ENCODE peak calls at places on chromosome 19, in seven cellular contexts. W is IMR-90, J is SK-N-SH, F is H1, I is K562, U is HepG2, Z is GM12878. Q is an unnamed sample. For H3K36me3, the result is how much of the 10 kb centered on the place peaks cover.

GRCh38 chr19:21850636-21851255 is 14.8 kb upstream of the ZNF43 start:
- DNase-seq in U (no peak), W (no peak), J (no peak), Z (no peak), F (no peak), I (no peak), Q (no peak)

GRCh38 chr19:33280351-33280921 is 21.9 kb downstream of the CEBPA start:
- DNase-seq in J (no peak), W (no peak), F (no peak), Z (peak), U (no peak), I (no peak), Q (no peak)

GRCh38 chr19:55473613-55474012 is 2.8 kb upstream of the ZNF628 start:
- DNase-seq in J (no peak), I (no peak), Z (no peak), F (no peak), U (no peak), W (no peak), Q (no peak)

GRCh38 chr19:47598407-47599349 is 10.3 kb upstream of the BICRA start:
- DNase-seq in W (peak), I (no peak), Z (no peak), U (peak), F (peak), J (no peak), Q (peak)

GRCh38 chr19:39341122-39341719 is 1.0 kb upstream of the SAMD4B start:
- DNase-seq in U (no peak), F (no peak), J (peak), I (peak), W (no peak), Z (no peak), Q (no peak)

GRCh38 chr19:44764975-44765948 is 12.4 kb upstream of the CBLC start:
- DNase-seq in W (no peak), U (peak), F (no peak), Z (no peak), I (no peak), J (no peak), Q (no peak)

GRCh38 chr19:11288349-11288748 is 7.6 kb upstream of the TSPAN16 start:
- DNase-seq in I (peak), J (peak), F (no peak), W (peak), U (no peak), Z (no peak), Q (no peak)

GRCh38 chr19:3366104-3366760 is at the start of gene NFIC:
- DNase-seq in F (no peak), I (peak), U (no peak), Z (no peak), W (peak), J (peak), Q (peak)

GRCh38 chr19:46226438-46226973 is 3.0 kb upstream of the IGFL1 start:
- DNase-seq in J (no peak), I (no peak), Z (no peak), U (no peak), F (no peak), W (no peak), Q (no peak)

GRCh38 chr19:3029070-3029923 is at the start of gene TLE2:
- DNase-seq in W (no peak), F (no peak), Z (no peak), J (peak), U (no peak), I (no peak), Q (no peak)

GRCh38 chr19:16559896-16560295 is 12.3 kb downstream of the SLC35E1 start:
- DNase-seq in J (no peak), U (no peak), Z (no peak), W (no peak), F (no peak), I (no peak), Q (no peak)

GRCh38 chr19:16562608-16563025 is 9.6 kb downstream of the SLC35E1 start:
- DNase-seq in U (no peak), Z (no peak), W (no peak), I (peak), F (no peak), J (no peak), Q (no peak)

GRCh38 chr19:16566161-16566560 is 6.1 kb downstream of the SLC35E1 start:
- DNase-seq in W (no peak), I (no peak), U (no peak), Z (no peak), F (no peak), J (no peak), Q (no peak)

GRCh38 chr19:16564842-16565241 is 7.4 kb downstream of the SLC35E1 start:
- DNase-seq in J (no peak), W (no peak), I (no peak), F (no peak), U (no peak), Z (no peak), Q (no peak)

GRCh38 chr19:16561382-16561781 is 10.8 kb downstream of the SLC35E1 start:
- DNase-seq in I (no peak), J (no peak), F (no peak), Z (no peak), W (no peak), U (no peak), Q (no peak)
- H3K36me3 ChIP-seq in I (half or more), J (under half), F (under half), Z (under half), W (half or more), U (under half), Q (under half)

DNA sequence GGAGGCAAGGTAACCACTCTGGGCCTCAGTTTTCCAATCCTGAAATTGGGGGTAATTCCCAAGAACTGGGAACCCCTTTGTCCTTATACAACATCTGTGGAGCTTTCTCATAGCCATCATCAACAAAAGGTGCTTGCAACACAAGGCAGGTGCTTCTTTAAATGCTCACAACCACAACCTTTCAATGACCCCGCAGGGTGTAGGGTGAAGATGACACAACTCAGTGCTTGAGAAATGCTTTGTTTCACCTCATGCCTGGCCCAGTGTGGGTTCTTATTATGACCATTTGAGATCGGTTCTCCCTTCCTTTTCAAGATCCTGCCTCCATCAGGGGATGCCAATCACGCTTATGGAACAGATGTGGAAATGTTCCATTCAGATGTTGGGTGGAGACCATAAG is 8.4 kb downstream of the WIZ start:
- DNase-seq in I (no peak), U (no peak), Z (no peak), F (no peak), J (no peak), W (no peak), Q (no peak)
- TF ChIP-seq RAD21 in I (no peak), U (no peak), Z (no peak), F (no peak), J (no peak), W (no peak), Q (no peak)

GRCh38 chr19:41239363-41239762 is 20.3 kb downstream of the AXL start:
- DNase-seq in Z (no peak), I (no peak), F (no peak), W (no peak), U (no peak), J (no peak), Q (no peak)

GRCh38 chr19:41244117-41244516 is 20.1 kb upstream of the HNRNPUL1 start:
- DNase-seq in Z (no peak), U (no peak), I (no peak), W (no peak), F (no peak), J (no peak), Q (no peak)

GRCh38 chr19:41241859-41242258 is 22.3 kb upstream of the HNRNPUL1 start:
- DNase-seq in I (no peak), U (no peak), Z (no peak), W (no peak), F (no peak), J (no peak), Q (no peak)

GRCh38 chr19:41238244-41238643 is 19.2 kb downstream of the AXL start:
- DNase-seq in Z (no peak), W (no peak), U (no peak), I (no peak), J (no peak), F (no peak), Q (no peak)

GRCh38 chr19:41239961-41240574 is 21.0 kb downstream of the AXL start:
- DNase-seq in U (no peak), I (no peak), J (no peak), F (no peak), Z (no peak), W (no peak), Q (no peak)
- H3K36me3 ChIP-seq in U (under half), I (under half), J (under half), F (under half), Z (under half), W (half or more), Q (under half)

GRCh38 chr19:42480335-42481095 is 37.8 kb upstream of the CXCL17 start:
- DNase-seq in F (no peak), I (no peak), Z (no peak), W (peak), U (peak), J (no peak), Q (no peak)
- TF ChIP-seq RAD21 in F (no peak), I (no peak), Z (no peak), W (no peak), U (no peak), J (no peak), Q (no peak)

DNA sequence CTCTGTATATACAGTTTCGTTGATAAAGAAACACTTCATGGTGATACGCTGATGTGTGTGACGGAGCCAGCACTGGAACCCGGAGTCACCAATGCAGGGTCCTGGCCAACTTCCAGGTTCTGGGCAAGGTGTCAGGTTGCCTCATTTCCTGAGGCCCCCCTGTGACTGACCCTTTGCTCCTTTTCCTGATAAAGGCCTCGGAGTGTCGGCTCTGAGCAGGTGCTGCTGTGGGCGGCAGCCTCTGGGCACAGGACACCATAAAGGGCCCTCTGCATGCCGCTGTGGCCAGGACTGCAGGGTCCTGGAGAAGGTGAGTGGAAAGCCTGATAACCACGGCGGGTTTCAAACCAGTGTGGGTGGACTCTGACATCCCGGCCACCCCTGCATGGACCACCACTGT is 17.3 kb upstream of the MYDGF start:
- DNase-seq in Z (no peak), W (no peak), U (no peak), I (no peak), J (no peak), F (no peak), Q (no peak)
- H3K36me3 ChIP-seq in Z (under half), W (half or more), U (under half), I (half or more), J (half or more), F (under half), Q (under half)

GRCh38 chr19:801861-802496 is 4.7 kb downstream of the PTBP1 start:
- DNase-seq in J (no peak), I (no peak), W (peak), F (no peak), U (no peak), Z (no peak), Q (no peak)
- TF ChIP-seq RAD21 in J (no peak), I (no peak), W (no peak), F (no peak), U (no peak), Z (no peak), Q (no peak)